ENCODE peak calls at places on chromosomes 6 and 20, in seven cellular contexts. K is body of pancreas, G is HCT116, S is GM12878, A is heart left ventricle, W is prostate gland, E is ovary. T is an unnamed sample.

GRCh38 chr6:153965996-153966395 is 73.0 kb upstream of the OPRM1 start:
- DNase-seq in K (no peak), G (no peak), S (no peak), A (no peak), W (no peak), E (no peak), T (no peak)

GRCh38 chr20:9072741-9073310 is 3.9 kb downstream of the PLCB4 start:
- DNase-seq in K (no peak), G (no peak), S (no peak), A (no peak), W (no peak), E (no peak), T (no peak)

GRCh38 chr20:4195499-4195898 is 180.1 kb upstream of the RNF24 start:
- DNase-seq in K (no peak), G (no peak), S (no peak), A (no peak), W (no peak), E (no peak), T (no peak)

GRCh38 chr6:108621117-108621516 is 60.4 kb downstream of the FOXO3 start:
- DNase-seq in K (peak; percentile 49), G (peak; percentile 23), S (no peak), A (no peak), W (no peak), E (no peak), T (peak; percentile 55)

GRCh38 chr6:11645016-11645415 is 107.5 kb downstream of the TMEM170B start:
- DNase-seq in K (no peak), G (no peak), S (no peak), A (no peak), W (no peak), E (no peak), T (no peak)

GRCh38 chr6:157964139-157964538 is 17.5 kb upstream of the SYNJ2 start:
- DNase-seq in K (no peak), G (no peak), S (no peak), A (no peak), W (no peak), E (no peak), T (no peak)

GRCh38 chr20:10427060-10427692 is 6.8 kb downstream of the MKKS start:
- DNase-seq in K (peak; percentile 62), G (no peak), S (no peak), A (peak; percentile 62), W (peak; percentile 37), E (peak; percentile 49), T (no peak)

GRCh38 chr6:90538651-90539050 is 48.2 kb downstream of the MAP3K7 start:
- DNase-seq in K (no peak), G (no peak), S (no peak), A (no peak), W (no peak), E (no peak), T (no peak)

GRCh38 chr6:50862172-50862571 is 43.5 kb downstream of the TFAP2B start:
- DNase-seq in K (no peak), G (no peak), S (no peak), A (no peak), W (no peak), E (no peak), T (no peak)

GRCh38 chr6:32179746-32180405 is 1.7 kb downstream of the RNF5 start:
- DNase-seq in K (no peak), G (no peak), S (no peak), A (no peak), W (no peak), E (no peak), T (no peak)

GRCh38 chr20:18839507-18840247 is 26.1 kb downstream of the SCP2D1 start:
- DNase-seq in K (no peak), G (no peak), S (no peak), A (no peak), W (no peak), E (no peak), T (no peak)

GRCh38 chr6:157822221-157823000 is 635 bp upstream of the SNX9 start:
- DNase-seq in K (peak; percentile 13), G (no peak), S (no peak), A (peak; percentile 43), W (no peak), E (peak; percentile 28), T (no peak)

GRCh38 chr6:110319843-110320242 is 38.3 kb downstream of the METTL24 start:
- DNase-seq in K (no peak), G (no peak), S (no peak), A (no peak), W (no peak), E (no peak), T (no peak)

GRCh38 chr20:43043887-43044286 is 145.8 kb downstream of the PTPRT start:
- DNase-seq in K (peak; percentile 6), G (no peak), S (no peak), A (no peak), W (no peak), E (no peak), T (no peak)

GRCh38 chr6:104591573-104592334 is 268.0 kb downstream of the HACE1 start:
- DNase-seq in K (peak; percentile 5), G (no peak), S (no peak), A (no peak), W (no peak), E (no peak), T (no peak)

GRCh38 chr6:14721103-14721758 is 524.6 kb upstream of the JARID2 start:
- DNase-seq in K (peak; percentile 59), G (no peak), S (no peak), A (no peak), W (no peak), E (no peak), T (no peak)

GRCh38 chr20:3766381-3766780 is 1.2 kb downstream of the ADISSP start:
- DNase-seq in K (no peak), G (no peak), S (no peak), A (no peak), W (no peak), E (no peak), T (no peak)

GRCh38 chr20:62751551-62752150 is 43.0 kb downstream of the NTSR1 start:
- DNase-seq in K (no peak), G (no peak), S (no peak), A (peak; percentile 18), W (no peak), E (no peak), T (no peak)

GRCh38 chr20:4812641-4813075 is 90.9 kb downstream of the PRND start:
- DNase-seq in K (no peak), G (no peak), S (no peak), A (no peak), W (no peak), E (no peak), T (no peak)

GRCh38 chr20:62743777-62744317 is 35.2 kb downstream of the NTSR1 start:
- DNase-seq in K (peak; percentile 0), G (no peak), S (no peak), A (no peak), W (no peak), E (no peak), T (no peak)

GRCh38 chr6:44222486-44222986 is 859 bp upstream of the SLC29A1 start:
- DNase-seq in K (no peak), G (no peak), S (no peak), A (peak; percentile 33), W (no peak), E (no peak), T (no peak)

GRCh38 chr6:1873781-1874180 is 264.1 kb downstream of the FOXC1 start:
- DNase-seq in K (no peak), G (no peak), S (no peak), A (no peak), W (no peak), E (no peak), T (no peak)

GRCh38 chr6:35486005-35486925 is 10.6 kb downstream of the TEAD3 start:
- DNase-seq in K (peak; percentile 68), G (no peak), S (no peak), A (peak; percentile 58), W (peak; percentile 94), E (peak; percentile 93), T (no peak)

GRCh38 chr20:25424536-25424935 is 17.1 kb downstream of the GINS1 start:
- DNase-seq in K (no peak), G (no peak), S (no peak), A (no peak), W (no peak), E (no peak), T (no peak)
- H3K4me3 ChIP-seq in K (no peak overlapping the region), G (no peak overlapping the region), S (no peak overlapping the region), A (no peak overlapping the region), W (no peak overlapping the region), E (no peak overlapping the region), T (no peak overlapping the region)

GRCh38 chr6:144285548-144285797 is 338 bp downstream of the UTRN start:
- DNase-seq in K (no peak), G (no peak), S (no peak), A (no peak), W (no peak), E (no peak), T (no peak)

GRCh38 chr6:144286503-144287393 is 1.6 kb downstream of the UTRN start:
- DNase-seq in K (peak; percentile 93), G (no peak), S (no peak), A (peak; percentile 80), W (peak; percentile 85), E (peak; percentile 61), T (peak; percentile 47)

GRCh38 chr6:144284753-144285547 is at the start of gene UTRN:
- DNase-seq in K (peak; percentile 83), G (no peak), S (no peak), A (peak; percentile 87), W (peak; percentile 76), E (peak; percentile 75), T (peak; percentile 56)

GRCh38 chr6:144284474-144284752 is 722 bp upstream of the UTRN start:
- DNase-seq in K (no peak), G (no peak), S (no peak), A (no peak), W (no peak), E (no peak), T (no peak)

GRCh38 chr6:144285798-144286502 is 815 bp downstream of the UTRN start:
- DNase-seq in K (peak; percentile 71), G (no peak), S (no peak), A (peak; percentile 89), W (peak; percentile 68), E (peak; percentile 63), T (peak; percentile 51)
- TF ChIP-seq POLR2A in K (peak; percentile 38), G (no peak), S (no peak), A (peak; percentile 41), W (no peak), E (no peak), T (peak; percentile 62)

GRCh38 chr6:85096976-85097375 is 332.6 kb upstream of the TBX18 start:
- DNase-seq in K (no peak), G (no peak), S (no peak), A (no peak), W (no peak), E (no peak), T (no peak)
- H3K9me3 ChIP-seq in K (no peaks in the 10 kb centered on the region), G (peaks cover 3% of the 10 kb centered on the region), S (no peaks in the 10 kb centered on the region), A (peaks cover 33% of the 10 kb centered on the region), W (no peaks in the 10 kb centered on the region), E (no peaks in the 10 kb centered on the region), T (no peaks in the 10 kb centered on the region)

DNA sequence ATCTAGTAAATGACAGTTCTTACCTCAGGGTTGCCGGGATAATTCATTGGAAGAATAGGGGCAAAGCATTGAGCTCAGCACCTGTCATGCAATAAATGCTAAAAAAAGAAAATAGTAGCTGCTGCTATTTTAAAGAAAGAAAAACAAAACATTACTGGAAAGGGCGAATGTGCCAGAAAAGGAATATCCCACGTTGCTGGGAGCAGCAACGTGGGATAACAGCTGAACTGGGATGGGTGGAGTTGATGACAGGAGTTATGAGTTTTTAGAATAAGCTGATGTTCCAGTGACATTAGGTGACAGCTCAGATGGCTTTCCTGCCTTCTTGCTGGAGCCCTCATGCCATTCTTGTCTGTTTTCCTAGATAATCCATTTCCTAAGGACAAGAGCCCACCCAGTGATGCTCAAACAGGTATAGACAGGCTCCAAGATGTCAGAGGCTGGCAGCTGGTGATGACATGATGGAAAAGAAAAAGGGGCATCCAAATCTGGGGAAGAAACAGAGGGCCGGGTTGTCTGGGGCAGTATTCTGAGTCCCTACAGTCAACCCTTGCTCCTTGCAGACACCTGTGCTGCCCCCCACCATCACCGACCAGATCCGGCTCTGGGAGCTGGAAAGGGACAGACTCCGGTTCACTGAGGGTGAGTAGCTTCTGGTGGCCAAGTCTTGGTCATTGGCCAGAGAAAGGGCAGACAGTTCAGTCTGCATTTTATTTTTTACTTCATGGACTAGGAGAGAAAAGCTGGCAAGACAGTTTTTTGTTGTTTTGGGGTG is 1.1 kb upstream of the VARS2 start:
- DNase-seq in K (no peak), G (no peak), S (no peak), A (no peak), W (no peak), E (no peak), T (no peak)
- H3K4me3 ChIP-seq in K (no peak overlapping the region), G (no peak overlapping the region), S (peak overlapping the region; percentile 91), A (no peak overlapping the region), W (no peak overlapping the region), E (no peak overlapping the region), T (peak overlapping the region; percentile 70)

T was measured in gastrocnemius medialis.